ENCODE peak calls at places on chromosomes 13 and 19, in four cellular contexts. M, S, H and L are unnamed samples.
A peak's percentile ranks its signal among the peaks of the same experiment; 100 is the strongest.

GRCh38 chr19:48878219-48879024 is 6.2 kb downstream of the PPP1R15A start:
- DNase-seq in M (no peak), S (peak; percentile 97), H (no peak), L (peak; percentile 38)

GRCh38 chr13:51269039-51269438 is 46.8 kb downstream of the FAM124A start:
- DNase-seq in M (no peak), S (peak; percentile 47), H (no peak), L (no peak)

GRCh38 chr19:21434967-21435544 is 38.1 kb downstream of the ZNF493 start:
- DNase-seq in M (no peak), S (no peak), H (no peak), L (no peak)

GRCh38 chr13:37715606-37716015 is 117.0 kb upstream of the POSTN start:
- DNase-seq in M (no peak), S (peak; percentile 92), H (no peak), L (no peak)

GRCh38 chr19:34428549-34429285 is 536 bp downstream of the UBA2 start:
- DNase-seq in M (peak; percentile 41), S (peak; percentile 26), H (no peak), L (no peak)

GRCh38 chr13:99955747-99956472 is 15.7 kb downstream of the ZIC5 start:
- DNase-seq in M (no peak), S (peak; percentile 51), H (no peak), L (no peak)

GRCh38 chr19:20414133-20414532 is 151.4 kb downstream of the ZNF737 start:
- DNase-seq in M (no peak), S (no peak), H (no peak), L (no peak)

GRCh38 chr19:49863935-49864320 is 3.4 kb downstream of the PNKP start:
- DNase-seq in M (no peak), S (no peak), H (no peak), L (no peak)

GRCh38 chr19:34480971-34481821 is at the start of gene WTIP:
- DNase-seq in M (no peak), S (peak; percentile 87), H (no peak), L (no peak)

GRCh38 chr19:29942404-29943261 is 594 bp downstream of the URI1 start:
- DNase-seq in M (peak; percentile 73), S (peak; percentile 11), H (peak; percentile 38), L (peak; percentile 61)

GRCh38 chr13:35733832-35734231 is 257.3 kb upstream of the MAB21L1 start:
- DNase-seq in M (no peak), S (peak; percentile 64), H (no peak), L (no peak)

GRCh38 chr19:15576526-15577156 is 38.4 kb upstream of the CYP4F8 start:
- DNase-seq in M (no peak), S (no peak), H (no peak), L (no peak)

GRCh38 chr19:39264306-39265290 is 3.6 kb upstream of the IFNL2 start:
- DNase-seq in M (no peak), S (no peak), H (no peak), L (no peak)

GRCh38 chr19:1363599-1363998 is 20.1 kb upstream of the NDUFS7 start:
- DNase-seq in M (no peak), S (no peak), H (no peak), L (no peak)

GRCh38 chr19:29404015-29404414 is 121.8 kb upstream of the VSTM2B start:
- DNase-seq in M (no peak), S (no peak), H (peak; percentile 74), L (no peak)

GRCh38 chr13:45335397-45336024 is 5.5 kb downstream of the TPT1 start:
- DNase-seq in M (no peak), S (peak; percentile 30), H (no peak), L (no peak)

GRCh38 chr19:51735759-51736449 is 12.1 kb upstream of the HAS1 start:
- DNase-seq in M (no peak), S (peak; percentile 68), H (no peak), L (no peak)

GRCh38 chr13:29749401-29750177 is 100.8 kb downstream of the UBL3 start:
- DNase-seq in M (no peak), S (peak; percentile 39), H (no peak), L (no peak)

GRCh38 chr19:4518345-4519171 is at the start of gene PLIN4:
- DNase-seq in M (no peak), S (peak; percentile 78), H (no peak), L (no peak)

GRCh38 chr13:34863360-34864135 is 78.5 kb upstream of the NBEA start:
- DNase-seq in M (no peak), S (peak; percentile 53), H (no peak), L (no peak)

GRCh38 chr13:23175920-23176319 is 4.9 kb upstream of the SGCG start:
- DNase-seq in M (no peak), S (peak; percentile 10), H (no peak), L (no peak)

GRCh38 chr19:18594096-18594823 is 5.7 kb downstream of the REX1BD start:
- DNase-seq in M (peak; percentile 84), S (peak; percentile 66), H (peak; percentile 70), L (peak; percentile 78)

GRCh38 chr19:18049390-18049789 is 37.3 kb downstream of the IL12RB1 start:
- DNase-seq in M (no peak), S (peak; percentile 59), H (no peak), L (no peak)

GRCh38 chr19:38974599-38975213 is 836 bp downstream of the FBXO17 start:
- DNase-seq in M (no peak), S (peak; percentile 35), H (no peak), L (no peak)

GRCh38 chr13:40120288-40120687 is 464.8 kb downstream of the COG6 start:
- DNase-seq in M (no peak), S (peak; percentile 83), H (no peak), L (no peak)

GRCh38 chr19:35872180-35872579 is 3.8 kb downstream of the APLP1 start:
- DNase-seq in M (no peak), S (no peak), H (no peak), L (no peak)

GRCh38 chr19:29841209-29841558 is 29.4 kb downstream of the CCNE1 start:
- DNase-seq in M (no peak), S (no peak), H (no peak), L (no peak)

GRCh38 chr19:45508931-45509691 is 1.8 kb downstream of the VASP start:
- DNase-seq in M (peak; percentile 68), S (peak; percentile 37), H (no peak), L (no peak)

GRCh38 chr19:660793-661426 is 2.1 kb downstream of the RNF126 start:
- DNase-seq in M (no peak), S (no peak), H (no peak), L (no peak)

GRCh38 chr13:93900735-93901134 is 578.7 kb downstream of the DCT start:
- DNase-seq in M (no peak), S (peak; percentile 41), H (no peak), L (no peak)

GRCh38 chr19:46111376-46111775 is 13.1 kb downstream of the IGFL3 start:
- DNase-seq in M (no peak), S (no peak), H (no peak), L (no peak)

GRCh38 chr19:34313188-34313587 is 51.8 kb upstream of the GPI start:
- DNase-seq in M (no peak), S (peak; percentile 75), H (no peak), L (no peak)

GRCh38 chr13:106799731-106800335 is 231.9 kb upstream of the ARGLU1 start:
- DNase-seq in M (no peak), S (no peak), H (no peak), L (no peak)

GRCh38 chr13:51770681-51771417 is 33.1 kb downstream of the DHRS12 start:
- DNase-seq in M (no peak), S (no peak), H (no peak), L (no peak)

GRCh38 chr19:8367327-8368001 is 3.5 kb downstream of the ANGPTL4 start:
- DNase-seq in M (no peak), S (peak; percentile 94), H (no peak), L (no peak)

GRCh38 chr19:16527971-16528521 is 14.2 kb downstream of the CHERP start:
- DNase-seq in M (peak; percentile 34), S (no peak), H (no peak), L (peak; percentile 29)

GRCh38 chr13:110853235-110853721 is 61.6 kb downstream of the ANKRD10 start:
- DNase-seq in M (no peak), S (no peak), H (no peak), L (no peak)

GRCh38 chr19:13060233-13060963 is 42.3 kb downstream of the LYL1 start:
- DNase-seq in M (no peak), S (peak; percentile 54), H (no peak), L (no peak)